ENCODE peak calls at places on chromosomes 1 and 21, in ten cellular contexts. L, D, X, A, E, R, O, H, T and W are unnamed samples.

GRCh38 chr1:197972406-197972805 is 55.2 kb downstream of the LHX9 start:
- DNase-seq in X (no peak), L (no peak), O (no peak), A (no peak), D (no peak), R (no peak), E (no peak), T (no peak), H (no peak), W (no peak)

GRCh38 chr1:212286437-212287131 is 1.4 kb downstream of the PPP2R5A start:
- DNase-seq in L (no peak), E (no peak), X (no peak), O (peak), H (no peak), T (peak), R (no peak), A (no peak), D (peak), W (peak)

GRCh38 chr1:205849619-205850355 is at the start of gene PM20D1:
- DNase-seq in L (peak), H (no peak), X (peak), D (peak), T (peak), A (peak), R (peak), E (peak), O (peak), W (no peak)

GRCh38 chr1:25643962-25644361 is 27.4 kb downstream of the MAN1C1 start:
- DNase-seq in E (no peak), D (no peak), T (no peak), H (no peak), A (no peak), L (no peak), O (no peak), X (no peak), R (no peak), W (no peak)

GRCh38 chr1:78587213-78587612 is 33.0 kb upstream of the IFI44L start:
- DNase-seq in L (no peak), T (no peak), O (no peak), H (no peak), R (no peak), D (no peak), A (no peak), X (no peak), E (no peak), W (peak)

GRCh38 chr21:34282223-34282622 is 81.6 kb upstream of the KCNE2 start:
- DNase-seq in H (peak), D (no peak), T (no peak), X (no peak), E (no peak), R (no peak), O (no peak), A (no peak), L (no peak), W (no peak)

GRCh38 chr1:13930151-13930550 is 230.2 kb downstream of the PRDM2 start:
- DNase-seq in O (no peak), E (no peak), A (no peak), H (no peak), D (peak), L (no peak), R (no peak), T (no peak), X (no peak), W (no peak)

GRCh38 chr1:36094621-36095061 is 5.9 kb downstream of the ADPRS start:
- DNase-seq in X (no peak), E (no peak), O (no peak), R (no peak), T (no peak), A (no peak), H (no peak), L (no peak), D (no peak), W (no peak)

GRCh38 chr1:69315823-69316222 is 251.9 kb upstream of the LRRC7 start:
- DNase-seq in O (no peak), H (no peak), E (no peak), D (no peak), A (no peak), T (no peak), R (no peak), L (no peak), X (no peak), W (no peak)

GRCh38 chr1:91850708-91851107 is 35.2 kb downstream of the TGFBR3 start:
- DNase-seq in X (no peak), R (no peak), A (no peak), E (no peak), O (no peak), L (no peak), T (no peak), D (no peak), H (no peak), W (no peak)

GRCh38 chr1:97721221-97721620 is 199.6 kb downstream of the DPYD start:
- DNase-seq in R (no peak), L (no peak), D (no peak), O (no peak), X (no peak), T (no peak), A (no peak), H (no peak), E (no peak), W (no peak)

GRCh38 chr1:20493839-20494608 is 8.0 kb upstream of the CAMK2N1 start:
- DNase-seq in E (peak), X (peak), T (peak), H (peak), L (peak), D (peak), O (peak), A (peak), R (peak), W (peak)

GRCh38 chr1:67043366-67043765 is 10.6 kb downstream of the SLC35D1 start:
- DNase-seq in E (no peak), D (no peak), X (no peak), T (no peak), R (no peak), A (no peak), O (no peak), H (no peak), L (no peak), W (no peak)

GRCh38 chr1:201230676-201231075 is 40.1 kb downstream of the IGFN1 start:
- DNase-seq in D (no peak), R (no peak), H (no peak), X (no peak), O (no peak), A (no peak), L (no peak), T (no peak), E (no peak), W (no peak)

GRCh38 chr1:167748901-167749300 is 27.1 kb downstream of the MPZL1 start:
- DNase-seq in A (no peak), R (no peak), H (no peak), X (no peak), L (no peak), E (no peak), D (no peak), O (no peak), T (no peak), W (no peak)

GRCh38 chr1:108482708-108483107 is 32.6 kb downstream of the NBPF6 start:
- DNase-seq in T (no peak), L (no peak), H (no peak), A (no peak), O (no peak), E (no peak), R (no peak), X (no peak), D (no peak), W (no peak)

GRCh38 chr1:41365772-41366427 is 4.7 kb downstream of the FOXO6 start:
- DNase-seq in O (no peak), R (no peak), T (peak), A (no peak), D (no peak), E (no peak), H (no peak), X (no peak), L (no peak), W (no peak)

GRCh38 chr1:32400876-32401631 is 6.8 kb upstream of the BSDC1 start:
- DNase-seq in T (peak), E (peak), X (peak), O (peak), A (peak), L (peak), R (peak), D (peak), H (peak), W (peak)

GRCh38 chr1:37083551-37084119 is 49.3 kb upstream of the GRIK3 start:
- DNase-seq in A (no peak), T (peak), D (no peak), L (no peak), R (no peak), O (no peak), X (no peak), E (no peak), H (no peak), W (no peak)

GRCh38 chr1:12031039-12031980 is 12.0 kb downstream of the MIIP start:
- DNase-seq in X (peak), O (no peak), H (peak), A (no peak), D (peak), T (no peak), L (no peak), E (peak), R (peak), W (peak)

GRCh38 chr1:70360321-70360720 is 5.8 kb upstream of the ANKRD13C start:
- DNase-seq in X (no peak), T (no peak), H (peak), E (no peak), A (no peak), O (no peak), L (no peak), D (no peak), R (no peak), W (no peak)